ENCODE peak calls at places on chromosomes 1 and 21, in seven cellular contexts. N is central memory CD8-positive, alpha-beta T cell; P is activated T-helper 1 cell treated with Interleukin-2 at 50 U/mL for 16 hours; Z is activated naive CD4-positive, alpha-beta T cell; X is HTR-8/SVneo; A is T-helper 2 cell; U is heart left ventricle. Y is an unnamed sample.

GRCh38 chr1:243475966-243476365 is 220.1 kb downstream of the SDCCAG8 start:
- DNase-seq in N (no peak), P (no peak), Z (no peak), X (peak), A (no peak), U (no peak), Y (no peak)

GRCh38 chr1:236540813-236541465 is 17.2 kb downstream of the LGALS8 start:
- DNase-seq in N (no peak), P (no peak), Z (no peak), X (no peak), A (no peak), U (no peak), Y (no peak)

GRCh38 chr1:247357062-247357780 is 25.6 kb upstream of the ZNF496 start:
- DNase-seq in N (no peak), P (no peak), Z (no peak), X (no peak), A (no peak), U (no peak), Y (no peak)

GRCh38 chr1:63124666-63125191 is 197.6 kb upstream of the FOXD3 start:
- DNase-seq in N (no peak), P (no peak), Z (no peak), X (no peak), A (no peak), U (no peak), Y (no peak)

GRCh38 chr1:225554216-225554812 is 98.6 kb downstream of the ENAH start:
- DNase-seq in N (no peak), P (no peak), Z (no peak), X (peak), A (no peak), U (no peak), Y (no peak)

GRCh38 chr1:211099393-211099792 is 34.6 kb downstream of the KCNH1 start:
- DNase-seq in N (no peak), P (no peak), Z (no peak), X (no peak), A (no peak), U (no peak), Y (no peak)

GRCh38 chr21:44639331-44639655 is 2.1 kb downstream of the KRTAP10-10 start:
- DNase-seq in N (no peak), P (no peak), Z (no peak), X (no peak), A (no peak), U (no peak), Y (no peak)

GRCh38 chr1:20496241-20496661 is 10.2 kb upstream of the CAMK2N1 start:
- DNase-seq in N (no peak), P (no peak), Z (no peak), X (no peak), A (no peak), U (no peak), Y (no peak)

GRCh38 chr21:44006017-44006624 is 6.0 kb upstream of the TRAPPC10 start:
- DNase-seq in N (no peak), P (no peak), Z (no peak), X (peak), A (no peak), U (no peak), Y (no peak)

Y was measured in stimulated activated CD8-positive, alpha-beta memory T cell treated with anti-CD3 and anti-CD28 coated beads, Interleukin-12 subunit alpha, Interleukin-12 subunit beta, amount 100 ng/mL, for 4 hours.